ENCODE peak calls at places on chromosomes 3 and 15, in four cellular contexts. One of them, this sample, is unnamed.

GRCh38 chr3:51942603-51943450 is 664 bp downstream of the PARP3 start:
- DNase-seq in GM12865: peak; percentile 78
- DNase-seq in cardiac muscle cell: no peak
- DNase-seq in OCI-LY7: peak; percentile 48
- DNase-seq in this sample: no peak

GRCh38 chr3:159829056-159829995 is 159.3 kb upstream of the IL12A start:
- DNase-seq in GM12865: no peak
- DNase-seq in cardiac muscle cell: no peak
- DNase-seq in OCI-LY7: no peak
- DNase-seq in this sample: no peak

GRCh38 chr15:65069179-65069578 is 1.4 kb upstream of the RASL12 start:
- DNase-seq in GM12865: no peak
- DNase-seq in cardiac muscle cell: no peak
- DNase-seq in OCI-LY7: no peak
- DNase-seq in this sample: no peak

GRCh38 chr15:57969355-57969754 is 96.2 kb downstream of the ALDH1A2 start:
- DNase-seq in GM12865: no peak
- DNase-seq in cardiac muscle cell: peak; percentile 7
- DNase-seq in OCI-LY7: no peak
- DNase-seq in this sample: peak; percentile 35

GRCh38 chr15:65421360-65422215 is 1.2 kb downstream of the IGDCC4 start:
- DNase-seq in GM12865: peak; percentile 58
- DNase-seq in cardiac muscle cell: peak; percentile 52
- DNase-seq in OCI-LY7: no peak
- DNase-seq in this sample: peak; percentile 47

GRCh38 chr15:33735637-33736247 is 232.6 kb upstream of the CHRM5 start:
- DNase-seq in GM12865: peak; percentile 68
- DNase-seq in cardiac muscle cell: peak; percentile 69
- DNase-seq in OCI-LY7: peak; percentile 60
- DNase-seq in this sample: peak; percentile 36

GRCh38 chr15:25797035-25797434 is 66.1 kb downstream of the ATP10A start:
- DNase-seq in GM12865: no peak
- DNase-seq in cardiac muscle cell: no peak
- DNase-seq in OCI-LY7: no peak
- DNase-seq in this sample: no peak

GRCh38 chr15:69591905-69592508 is 139.4 kb downstream of the RPLP1 start:
- DNase-seq in GM12865: no peak
- DNase-seq in cardiac muscle cell: no peak
- DNase-seq in OCI-LY7: no peak
- DNase-seq in this sample: no peak

GRCh38 chr3:164235239-164235728 is 843.0 kb downstream of the SI start:
- DNase-seq in GM12865: no peak
- DNase-seq in cardiac muscle cell: no peak
- DNase-seq in OCI-LY7: no peak
- DNase-seq in this sample: no peak

GRCh38 chr3:130405956-130406355 is 60.5 kb downstream of the COL6A5 start:
- DNase-seq in GM12865: no peak
- DNase-seq in cardiac muscle cell: no peak
- DNase-seq in OCI-LY7: no peak
- DNase-seq in this sample: no peak

GRCh38 chr3:16279010-16279409 is 14.0 kb downstream of the OXNAD1 start:
- DNase-seq in GM12865: no peak
- DNase-seq in cardiac muscle cell: no peak
- DNase-seq in OCI-LY7: no peak
- DNase-seq in this sample: no peak

GRCh38 chr3:15271785-15272381 is 60.5 kb downstream of the SH3BP5 start:
- DNase-seq in GM12865: peak; percentile 93
- DNase-seq in cardiac muscle cell: no peak
- DNase-seq in OCI-LY7: peak; percentile 50
- DNase-seq in this sample: no peak

GRCh38 chr15:58471341-58471740 is 39.5 kb downstream of the LIPC start:
- DNase-seq in GM12865: no peak
- DNase-seq in cardiac muscle cell: no peak
- DNase-seq in OCI-LY7: no peak
- DNase-seq in this sample: no peak

GRCh38 chr3:74000715-74001114 is 376.0 kb upstream of the PDZRN3 start:
- DNase-seq in GM12865: no peak
- DNase-seq in cardiac muscle cell: no peak
- DNase-seq in OCI-LY7: no peak
- DNase-seq in this sample: no peak

GRCh38 chr3:43995078-43995928 is 246.4 kb upstream of the TOPAZ1 start:
- DNase-seq in GM12865: peak; percentile 67
- DNase-seq in cardiac muscle cell: peak; percentile 41
- DNase-seq in OCI-LY7: peak; percentile 65
- DNase-seq in this sample: peak; percentile 17

GRCh38 chr3:25532763-25533162 is 104.7 kb downstream of the RARB start:
- DNase-seq in GM12865: peak; percentile 60
- DNase-seq in cardiac muscle cell: no peak
- DNase-seq in OCI-LY7: peak; percentile 38
- DNase-seq in this sample: no peak
- TF ChIP-seq CTCF in GM12865: peak; percentile 65
- TF ChIP-seq CTCF in cardiac muscle cell: peak; percentile 67
- TF ChIP-seq CTCF in OCI-LY7: peak; percentile 91
- TF ChIP-seq CTCF in this sample: peak; percentile 94

DNA sequence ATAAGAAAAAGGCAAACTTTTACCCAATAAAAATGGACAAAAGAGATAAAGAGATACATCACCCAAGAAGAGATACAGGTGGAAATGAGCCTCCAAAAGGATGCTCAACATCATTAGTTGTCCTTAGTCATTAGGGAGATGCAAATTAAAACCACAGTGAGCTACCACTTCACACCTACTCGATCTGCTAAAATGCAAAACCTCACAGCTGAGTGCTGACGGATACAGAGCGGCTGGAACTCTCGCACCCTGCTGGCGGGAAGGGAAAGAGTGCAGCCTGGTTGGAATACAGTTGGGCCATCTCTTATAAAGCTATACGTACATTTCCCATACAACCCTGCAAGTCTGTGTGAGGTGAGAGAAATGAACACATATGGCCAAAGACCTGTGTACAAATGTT is 78.5 kb upstream of the PRR20G start:
- DNase-seq in GM12865: peak; percentile 23
- DNase-seq in cardiac muscle cell: peak; percentile 25
- DNase-seq in OCI-LY7: no peak
- DNase-seq in this sample: no peak
- TF ChIP-seq CTCF in GM12865: no peak
- TF ChIP-seq CTCF in cardiac muscle cell: peak; percentile 26
- TF ChIP-seq CTCF in OCI-LY7: no peak
- TF ChIP-seq CTCF in this sample: no peak

GRCh38 chr3:152472606-152472954 is 203.9 kb downstream of the MBNL1 start:
- DNase-seq in GM12865: no peak
- DNase-seq in cardiac muscle cell: no peak
- DNase-seq in OCI-LY7: no peak
- DNase-seq in this sample: no peak
- TF ChIP-seq CTCF in GM12865: no peak
- TF ChIP-seq CTCF in cardiac muscle cell: no peak
- TF ChIP-seq CTCF in OCI-LY7: no peak
- TF ChIP-seq CTCF in this sample: no peak

GRCh38 chr3:72996121-72996472 is 514 bp upstream of the PPP4R2 start:
- DNase-seq in GM12865: no peak
- DNase-seq in cardiac muscle cell: no peak
- DNase-seq in OCI-LY7: no peak
- DNase-seq in this sample: no peak

GRCh38 chr3:72991522-72991921 is 5.1 kb upstream of the PPP4R2 start:
- DNase-seq in GM12865: no peak
- DNase-seq in cardiac muscle cell: no peak
- DNase-seq in OCI-LY7: no peak
- DNase-seq in this sample: no peak

GRCh38 chr3:72990701-72991395 is 5.8 kb upstream of the PPP4R2 start:
- DNase-seq in GM12865: no peak
- DNase-seq in cardiac muscle cell: no peak
- DNase-seq in OCI-LY7: no peak
- DNase-seq in this sample: no peak

GRCh38 chr3:72995337-72995736 is 1.3 kb upstream of the PPP4R2 start:
- DNase-seq in GM12865: no peak
- DNase-seq in cardiac muscle cell: no peak
- DNase-seq in OCI-LY7: no peak
- DNase-seq in this sample: no peak

DNA sequence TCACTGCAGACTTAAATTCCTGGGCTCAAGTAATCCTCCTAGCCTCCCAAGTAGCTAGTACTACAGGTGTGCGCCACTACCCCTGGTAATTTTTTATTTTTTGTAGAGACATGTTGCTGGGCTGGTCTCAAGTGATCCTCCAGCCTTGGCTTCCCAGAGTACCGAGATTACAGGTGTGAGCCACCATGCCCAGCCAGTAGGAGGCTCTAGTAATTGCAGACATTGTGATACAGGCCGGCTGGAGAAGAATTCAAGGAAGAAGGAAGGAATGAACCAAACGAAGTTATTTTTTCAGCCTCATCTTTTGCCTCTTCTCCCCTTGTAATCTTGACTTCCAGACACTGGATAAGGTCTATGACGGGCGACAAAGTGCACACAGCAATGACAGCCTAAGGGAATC is 3.2 kb upstream of the PPP4R2 start:
- DNase-seq in GM12865: no peak
- DNase-seq in cardiac muscle cell: no peak
- DNase-seq in OCI-LY7: no peak
- DNase-seq in this sample: peak; percentile 9
- TF ChIP-seq CTCF in GM12865: peak; percentile 18
- TF ChIP-seq CTCF in cardiac muscle cell: no peak
- TF ChIP-seq CTCF in OCI-LY7: peak; percentile 37
- TF ChIP-seq CTCF in this sample: no peak

GRCh38 chr15:52679232-52680040 is at the start of gene ATOSA:
- DNase-seq in GM12865: peak; percentile 92
- DNase-seq in cardiac muscle cell: peak; percentile 93
- DNase-seq in OCI-LY7: peak; percentile 93
- DNase-seq in this sample: peak; percentile 89
- TF ChIP-seq CTCF in GM12865: no peak
- TF ChIP-seq CTCF in cardiac muscle cell: no peak
- TF ChIP-seq CTCF in OCI-LY7: no peak
- TF ChIP-seq CTCF in this sample: no peak

GRCh38 chr15:49696441-49696840 is 75.6 kb downstream of the DTWD1 start:
- DNase-seq in GM12865: no peak
- DNase-seq in cardiac muscle cell: no peak
- DNase-seq in OCI-LY7: no peak
- DNase-seq in this sample: no peak

GRCh38 chr15:49693491-49693890 is 72.6 kb downstream of the DTWD1 start:
- DNase-seq in GM12865: no peak
- DNase-seq in cardiac muscle cell: no peak
- DNase-seq in OCI-LY7: no peak
- DNase-seq in this sample: no peak

GRCh38 chr15:49692514-49693090 is 71.8 kb downstream of the DTWD1 start:
- DNase-seq in GM12865: no peak
- DNase-seq in cardiac muscle cell: no peak
- DNase-seq in OCI-LY7: no peak
- DNase-seq in this sample: no peak

GRCh38 chr15:49697121-49697520 is 76.3 kb downstream of the DTWD1 start:
- DNase-seq in GM12865: no peak
- DNase-seq in cardiac muscle cell: no peak
- DNase-seq in OCI-LY7: no peak
- DNase-seq in this sample: no peak
- TF ChIP-seq CTCF in GM12865: no peak
- TF ChIP-seq CTCF in cardiac muscle cell: no peak
- TF ChIP-seq CTCF in OCI-LY7: no peak
- TF ChIP-seq CTCF in this sample: no peak

DNA sequence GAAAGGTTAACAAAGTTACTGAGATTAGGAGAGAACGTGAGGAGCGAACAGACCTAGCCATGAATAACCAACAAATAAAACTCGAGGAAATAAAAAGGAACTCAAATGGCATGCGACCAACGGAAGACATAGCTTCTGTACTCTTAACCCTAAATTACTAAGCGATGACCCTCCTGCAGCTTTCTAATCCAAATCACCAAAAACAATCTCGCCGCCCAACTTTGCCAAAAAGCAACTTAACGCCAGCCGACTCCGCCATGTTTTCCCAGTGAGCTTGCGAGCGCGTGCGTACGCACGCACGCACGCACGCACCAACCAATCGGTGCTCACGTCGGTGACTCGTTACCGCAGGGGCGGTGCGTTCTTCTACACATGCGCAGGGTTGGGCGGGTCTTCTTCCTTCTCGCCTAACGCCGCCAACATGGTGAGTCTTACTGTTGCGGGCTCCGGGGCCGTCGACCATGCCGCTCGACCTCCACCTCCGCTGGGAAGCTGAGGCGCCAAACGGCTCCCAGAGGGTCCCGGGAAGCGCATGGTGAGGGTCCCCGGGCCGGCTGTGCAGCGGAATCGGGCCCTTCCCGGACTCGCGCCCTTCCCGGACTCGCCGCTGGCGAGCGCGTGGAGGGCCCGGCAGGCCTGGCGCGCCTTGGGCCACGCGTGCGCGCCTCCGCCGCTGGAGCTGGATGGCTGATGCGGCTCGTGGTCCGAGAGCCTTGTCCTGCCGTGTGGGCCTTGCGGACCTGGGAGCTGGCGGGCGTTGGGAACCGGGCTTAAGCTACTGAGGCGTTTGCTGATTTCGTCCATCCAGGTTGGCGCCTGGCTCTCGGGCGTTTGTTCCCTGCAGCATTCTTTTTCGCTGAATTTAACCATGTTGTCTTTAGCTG is at the start of gene RPL14:
- DNase-seq in GM12865: peak; percentile 98
- DNase-seq in cardiac muscle cell: peak; percentile 97
- DNase-seq in OCI-LY7: peak; percentile 96
- DNase-seq in this sample: peak; percentile 85
- TF ChIP-seq CTCF in GM12865: no peak
- TF ChIP-seq CTCF in cardiac muscle cell: no peak
- TF ChIP-seq CTCF in OCI-LY7: no peak
- TF ChIP-seq CTCF in this sample: no peak